ENCODE peak calls at places on chromosomes 3 and 15, in seven cellular contexts. F is mucosa of descending colon; R is stimulated activated CD4-positive, alpha-beta T cell treated with anti-CD3 and anti-CD28 coated beads, Interleukin-4, amount 100 ng/mL, for 1 hour; E is T-helper 2 cell; A is HT1080; D is NCI-H345; T is endothelial cell of umbilical vein. G is an unnamed sample.
A peak's percentile ranks its signal among the peaks of the same experiment; 100 is the strongest.

GRCh38 chr15:69403611-69404010 is 10.5 kb upstream of the KIF23 start:
- DNase-seq in E (no peak), F (no peak), R (no peak), D (no peak), T (no peak), A (peak; percentile 84), G (no peak)

GRCh38 chr3:123349201-123349535 is 99.7 kb downstream of the ADCY5 start:
- DNase-seq in F (no peak), A (peak; percentile 39), D (no peak), E (no peak), R (no peak), T (no peak), G (no peak)

GRCh38 chr3:126322181-126322967 is 34.8 kb downstream of the KLF15 start:
- DNase-seq in D (no peak), E (no peak), R (no peak), T (no peak), F (no peak), A (no peak), G (no peak)

GRCh38 chr3:33250712-33251111 is 26.5 kb upstream of the FBXL2 start:
- DNase-seq in A (peak; percentile 11), F (no peak), R (no peak), T (no peak), D (no peak), E (no peak), G (no peak)

GRCh38 chr15:70863450-70864218 is 9.7 kb upstream of the LARP6 start:
- DNase-seq in E (no peak), D (no peak), F (no peak), A (peak; percentile 99), R (no peak), T (peak; percentile 18), G (no peak)

GRCh38 chr3:151579571-151580270 is 118.9 kb upstream of the IGSF10 start:
- DNase-seq in F (no peak), R (no peak), E (no peak), T (no peak), D (no peak), A (no peak), G (no peak)

GRCh38 chr15:41969851-41970431 is 2.4 kb downstream of the EHD4 start:
- DNase-seq in E (peak; percentile 90), R (no peak), A (peak; percentile 39), F (peak; percentile 31), T (peak; percentile 41), D (no peak), G (no peak)

GRCh38 chr3:119608591-119608990 is 10.9 kb downstream of the PLA1A start:
- DNase-seq in D (no peak), R (no peak), E (no peak), F (no peak), A (no peak), T (no peak), G (no peak)

GRCh38 chr3:10996345-10997050 is 4.0 kb downstream of the SLC6A1 start:
- DNase-seq in F (no peak), A (no peak), E (no peak), T (no peak), R (no peak), D (no peak), G (no peak)

GRCh38 chr3:29412117-29412516 is 131.2 kb downstream of the RBMS3 start:
- DNase-seq in F (no peak), T (no peak), R (no peak), A (no peak), D (no peak), E (no peak), G (no peak)

GRCh38 chr3:34212175-34212574 is 413.7 kb downstream of the PDCD6IP start:
- DNase-seq in A (peak; percentile 42), R (no peak), F (no peak), E (no peak), D (no peak), T (peak; percentile 87), G (no peak)

GRCh38 chr3:6540981-6541380 is 319.9 kb upstream of the GRM7 start:
- DNase-seq in D (no peak), R (no peak), A (no peak), T (no peak), E (no peak), F (no peak), G (no peak)

GRCh38 chr3:56849698-56850097 is 47.9 kb upstream of the ARHGEF3 start:
- DNase-seq in F (no peak), D (no peak), T (no peak), A (no peak), R (no peak), E (no peak), G (no peak)